ENCODE peak calls at places on chromosomes 4 and X, in five cellular contexts. One of them, this sample, is unnamed.

GRCh38 chrX:109840585-109840984 is 107.5 kb upstream of the ACSL4 start:
- DNase-seq in A673: peak
- DNase-seq in HFF-Myc: peak
- DNase-seq in esophagus squamous epithelium: no peak
- DNase-seq in mesendoderm: peak
- DNase-seq in this sample: peak

GRCh38 chrX:72470593-72471310 is 101.9 kb downstream of the HDAC8 start:
- DNase-seq in A673: no peak
- DNase-seq in HFF-Myc: no peak
- DNase-seq in esophagus squamous epithelium: no peak
- DNase-seq in mesendoderm: no peak
- DNase-seq in this sample: no peak

GRCh38 chr4:82905205-82905604 is 4.7 kb downstream of the THAP9 start:
- DNase-seq in A673: no peak
- DNase-seq in HFF-Myc: no peak
- DNase-seq in esophagus squamous epithelium: no peak
- DNase-seq in mesendoderm: no peak
- DNase-seq in this sample: no peak

GRCh38 chrX:40755291-40756249 is 20.2 kb upstream of the MED14 start:
- DNase-seq in A673: no peak
- DNase-seq in HFF-Myc: no peak
- DNase-seq in esophagus squamous epithelium: no peak
- DNase-seq in mesendoderm: peak
- DNase-seq in this sample: no peak

GRCh38 chrX:15947648-15948317 is 93.2 kb upstream of the AP1S2 start:
- DNase-seq in A673: peak
- DNase-seq in HFF-Myc: peak
- DNase-seq in esophagus squamous epithelium: no peak
- DNase-seq in mesendoderm: peak
- DNase-seq in this sample: peak

GRCh38 chr4:54403700-54404453 is 174.8 kb downstream of the PDGFRA start:
- DNase-seq in A673: no peak
- DNase-seq in HFF-Myc: no peak
- DNase-seq in esophagus squamous epithelium: no peak
- DNase-seq in mesendoderm: no peak
- DNase-seq in this sample: no peak

GRCh38 chr4:125316781-125317525 is 2.2 kb downstream of the FAT4 start:
- DNase-seq in A673: peak
- DNase-seq in HFF-Myc: no peak
- DNase-seq in esophagus squamous epithelium: no peak
- DNase-seq in mesendoderm: peak
- DNase-seq in this sample: no peak

GRCh38 chr4:55358668-55359067 is 12.6 kb downstream of the SRD5A3 start:
- DNase-seq in A673: peak
- DNase-seq in HFF-Myc: no peak
- DNase-seq in esophagus squamous epithelium: no peak
- DNase-seq in mesendoderm: no peak
- DNase-seq in this sample: peak

GRCh38 chr4:2924286-2924685 is 38.9 kb downstream of the NOP14 start:
- DNase-seq in A673: no peak
- DNase-seq in HFF-Myc: no peak
- DNase-seq in esophagus squamous epithelium: no peak
- DNase-seq in mesendoderm: no peak
- DNase-seq in this sample: no peak

GRCh38 chrX:3631196-3631595 is 82.3 kb downstream of the PRKX start:
- DNase-seq in A673: no peak
- DNase-seq in HFF-Myc: no peak
- DNase-seq in esophagus squamous epithelium: no peak
- DNase-seq in mesendoderm: no peak
- DNase-seq in this sample: no peak

GRCh38 chr4:182973421-182974340 is 56.5 kb upstream of the DCTD start:
- DNase-seq in A673: no peak
- DNase-seq in HFF-Myc: no peak
- DNase-seq in esophagus squamous epithelium: no peak
- DNase-seq in mesendoderm: no peak
- DNase-seq in this sample: no peak

GRCh38 chr4:164880489-164881262 is 3.7 kb downstream of the APELA start:
- DNase-seq in A673: no peak
- DNase-seq in HFF-Myc: no peak
- DNase-seq in esophagus squamous epithelium: no peak
- DNase-seq in mesendoderm: peak
- DNase-seq in this sample: no peak

GRCh38 chr4:102850373-102850772 is 18.4 kb upstream of the CISD2 start:
- DNase-seq in A673: no peak
- DNase-seq in HFF-Myc: no peak
- DNase-seq in esophagus squamous epithelium: no peak
- DNase-seq in mesendoderm: no peak
- DNase-seq in this sample: no peak

GRCh38 chr4:38687571-38688011 is 23.6 kb downstream of the KLF3 start:
- DNase-seq in A673: no peak
- DNase-seq in HFF-Myc: no peak
- DNase-seq in esophagus squamous epithelium: no peak
- DNase-seq in mesendoderm: no peak
- DNase-seq in this sample: no peak

GRCh38 chrX:96445531-96446065 is 239.0 kb upstream of the DIAPH2 start:
- DNase-seq in A673: peak
- DNase-seq in HFF-Myc: no peak
- DNase-seq in esophagus squamous epithelium: no peak
- DNase-seq in mesendoderm: no peak
- DNase-seq in this sample: no peak

GRCh38 chr4:131644619-131645018 is 1504.5 kb upstream of the PCDH10 start:
- DNase-seq in A673: peak
- DNase-seq in HFF-Myc: peak
- DNase-seq in esophagus squamous epithelium: no peak
- DNase-seq in mesendoderm: peak
- DNase-seq in this sample: no peak

GRCh38 chrX:48487362-48487785 is 11.4 kb downstream of the FTSJ1 start:
- DNase-seq in A673: no peak
- DNase-seq in HFF-Myc: peak
- DNase-seq in esophagus squamous epithelium: no peak
- DNase-seq in mesendoderm: no peak
- DNase-seq in this sample: peak

GRCh38 chr4:118284169-118284568 is 68.6 kb downstream of the PRSS12 start:
- DNase-seq in A673: no peak
- DNase-seq in HFF-Myc: no peak
- DNase-seq in esophagus squamous epithelium: no peak
- DNase-seq in mesendoderm: no peak
- DNase-seq in this sample: no peak

GRCh38 chrX:9420513-9420912 is 44.3 kb upstream of the TBL1X start:
- DNase-seq in A673: peak
- DNase-seq in HFF-Myc: no peak
- DNase-seq in esophagus squamous epithelium: no peak
- DNase-seq in mesendoderm: peak
- DNase-seq in this sample: no peak

GRCh38 chrX:13868481-13869040 is 51.7 kb upstream of the GPM6B start:
- DNase-seq in A673: no peak
- DNase-seq in HFF-Myc: no peak
- DNase-seq in esophagus squamous epithelium: no peak
- DNase-seq in mesendoderm: no peak
- DNase-seq in this sample: no peak

GRCh38 chr4:119135721-119136121 is at the start of gene MYOZ2:
- DNase-seq in A673: no peak
- DNase-seq in HFF-Myc: no peak
- DNase-seq in esophagus squamous epithelium: no peak
- DNase-seq in mesendoderm: no peak
- DNase-seq in this sample: no peak

GRCh38 chrX:21798677-21799219 is 40.7 kb upstream of the MBTPS2 start:
- DNase-seq in A673: no peak
- DNase-seq in HFF-Myc: no peak
- DNase-seq in esophagus squamous epithelium: no peak
- DNase-seq in mesendoderm: no peak
- DNase-seq in this sample: no peak

GRCh38 chr4:183200453-183200852 is 101.4 kb downstream of the WWC2 start:
- DNase-seq in A673: peak
- DNase-seq in HFF-Myc: peak
- DNase-seq in esophagus squamous epithelium: no peak
- DNase-seq in mesendoderm: no peak
- DNase-seq in this sample: peak

DNA sequence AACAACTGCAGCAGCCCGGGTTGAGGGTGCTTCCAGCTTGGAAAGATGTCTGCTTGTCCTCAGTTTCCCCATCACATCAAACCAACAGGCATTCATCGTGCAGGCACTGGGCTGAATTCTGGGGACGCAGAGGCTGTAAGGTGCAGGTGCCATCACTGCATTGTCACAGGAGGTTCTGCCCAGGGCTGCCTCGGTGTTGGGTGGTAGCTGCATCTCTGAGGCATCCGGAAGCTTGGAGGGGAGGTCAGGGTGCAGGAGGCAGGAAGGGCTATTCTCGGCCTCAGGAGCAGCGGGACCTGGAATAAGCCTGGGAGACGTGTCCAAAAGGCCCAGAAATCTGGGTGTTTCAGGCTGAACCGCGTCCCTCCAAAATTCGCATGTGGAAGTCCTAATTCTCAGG is 134.6 kb downstream of the HMX1 start:
- DNase-seq in A673: no peak
- DNase-seq in HFF-Myc: no peak
- DNase-seq in esophagus squamous epithelium: no peak
- DNase-seq in mesendoderm: no peak
- DNase-seq in this sample: no peak
- H3K4me3 ChIP-seq in A673: no peak
- H3K4me3 ChIP-seq in HFF-Myc: no peak
- H3K4me3 ChIP-seq in esophagus squamous epithelium: no peak
- H3K4me3 ChIP-seq in mesendoderm: no peak
- H3K4me3 ChIP-seq in this sample: no peak

GRCh38 chrX:150984164-150984824 is 1.2 kb downstream of the HMGB3 start:
- DNase-seq in A673: peak
- DNase-seq in HFF-Myc: no peak
- DNase-seq in esophagus squamous epithelium: no peak
- DNase-seq in mesendoderm: no peak
- DNase-seq in this sample: no peak
- H3K4me3 ChIP-seq in A673: peak
- H3K4me3 ChIP-seq in HFF-Myc: peak
- H3K4me3 ChIP-seq in esophagus squamous epithelium: peak
- H3K4me3 ChIP-seq in mesendoderm: peak
- H3K4me3 ChIP-seq in this sample: peak

DNA sequence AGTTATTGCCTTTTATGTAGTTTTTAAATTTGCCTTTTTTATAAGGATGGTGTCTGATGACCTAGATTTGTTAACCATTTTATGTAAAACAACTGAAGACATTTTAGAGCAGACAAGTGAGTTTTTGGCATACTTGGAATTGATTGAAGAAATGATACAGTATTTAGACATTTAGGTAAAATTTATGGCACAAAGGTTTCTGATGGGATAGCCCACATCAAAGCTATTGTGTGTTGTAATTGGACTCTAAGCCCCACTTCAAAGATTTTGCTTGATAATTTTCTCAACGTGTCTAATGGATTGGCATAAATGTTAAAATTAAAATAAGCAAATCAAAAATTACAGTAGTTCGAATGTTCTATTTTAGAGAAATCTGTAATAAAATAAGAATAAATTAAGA is 17.6 kb downstream of the EPGN start:
- DNase-seq in A673: no peak
- DNase-seq in HFF-Myc: no peak
- DNase-seq in esophagus squamous epithelium: no peak
- DNase-seq in mesendoderm: no peak
- DNase-seq in this sample: no peak
- H3K4me3 ChIP-seq in A673: no peak
- H3K4me3 ChIP-seq in HFF-Myc: no peak
- H3K4me3 ChIP-seq in esophagus squamous epithelium: no peak
- H3K4me3 ChIP-seq in mesendoderm: no peak
- H3K4me3 ChIP-seq in this sample: no peak

GRCh38 chr4:77821775-77822174 is 2.6 kb upstream of the CNOT6L start:
- DNase-seq in A673: no peak
- DNase-seq in HFF-Myc: no peak
- DNase-seq in esophagus squamous epithelium: no peak
- DNase-seq in mesendoderm: no peak
- DNase-seq in this sample: no peak
- H3K4me3 ChIP-seq in A673: no peak
- H3K4me3 ChIP-seq in HFF-Myc: no peak
- H3K4me3 ChIP-seq in esophagus squamous epithelium: no peak
- H3K4me3 ChIP-seq in mesendoderm: no peak
- H3K4me3 ChIP-seq in this sample: no peak

DNA sequence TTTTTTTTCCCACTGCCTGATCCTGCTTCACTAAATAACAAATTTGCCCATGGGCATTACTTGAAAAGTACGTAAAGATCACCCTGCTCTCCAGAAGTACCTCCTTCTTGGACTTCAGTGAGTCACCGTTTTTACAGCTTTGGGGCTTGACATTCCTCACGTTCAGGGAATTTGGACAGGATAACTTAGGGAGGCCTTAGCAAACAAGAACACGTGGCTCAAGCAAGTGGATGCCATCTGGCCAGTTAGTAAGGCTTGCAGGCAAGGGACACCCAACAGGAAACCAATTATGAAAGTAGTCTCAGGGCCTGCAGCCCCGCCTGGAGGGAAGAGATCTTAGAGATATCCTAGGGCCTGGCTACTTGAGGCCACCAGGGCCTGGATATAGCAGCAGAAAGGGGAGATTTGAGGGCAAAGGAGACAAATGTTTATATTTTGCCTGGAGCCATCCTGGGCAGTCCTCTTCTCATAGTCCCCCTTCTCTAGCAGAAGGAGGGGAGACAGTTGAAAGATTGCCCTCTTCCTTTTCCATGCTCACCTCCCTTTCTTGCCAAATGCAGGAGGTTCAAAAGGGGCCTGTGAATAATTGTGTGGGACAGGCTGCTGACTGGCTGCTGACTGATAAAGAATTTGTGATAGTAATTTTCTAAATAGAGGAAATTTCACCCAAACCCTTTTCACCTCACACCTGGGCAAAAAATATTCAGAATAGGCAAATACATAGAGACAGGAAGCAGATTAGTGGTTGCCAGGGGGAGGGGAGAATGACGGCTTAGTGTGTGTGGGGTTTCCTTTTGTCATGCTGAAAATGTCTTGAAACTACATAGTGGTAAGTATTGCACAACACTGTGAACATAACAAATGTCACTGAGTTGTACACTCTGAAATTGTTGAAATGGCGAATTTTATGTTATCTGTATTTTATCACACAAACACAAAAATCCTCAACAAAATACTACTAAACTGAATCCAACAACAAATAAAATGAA is 60.4 kb upstream of the PLAC1 start:
- DNase-seq in A673: peak
- DNase-seq in HFF-Myc: peak
- DNase-seq in esophagus squamous epithelium: no peak
- DNase-seq in mesendoderm: peak
- DNase-seq in this sample: peak
- H3K4me3 ChIP-seq in A673: no peak
- H3K4me3 ChIP-seq in HFF-Myc: no peak
- H3K4me3 ChIP-seq in esophagus squamous epithelium: no peak
- H3K4me3 ChIP-seq in mesendoderm: no peak
- H3K4me3 ChIP-seq in this sample: no peak

DNA sequence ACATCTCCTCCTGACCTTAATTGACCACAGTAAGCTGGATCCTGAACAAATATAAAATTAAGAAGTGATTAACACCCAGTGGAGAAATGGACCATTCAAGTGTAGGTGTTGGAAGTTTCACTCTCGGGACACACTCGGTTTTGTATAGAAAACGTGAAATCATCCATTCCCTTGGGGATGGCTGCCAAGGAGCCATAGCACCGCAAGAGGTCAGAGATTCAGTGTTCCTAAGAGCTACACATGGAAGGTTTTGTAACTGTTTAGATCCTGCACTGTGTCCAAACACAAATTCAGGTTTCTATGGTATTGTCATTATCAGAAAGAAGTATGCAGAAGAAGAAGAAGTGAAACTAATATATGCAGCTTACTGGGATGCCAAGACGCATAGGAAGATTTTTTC is 281.0 kb downstream of the LDB2 start:
- DNase-seq in A673: no peak
- DNase-seq in HFF-Myc: no peak
- DNase-seq in esophagus squamous epithelium: no peak
- DNase-seq in mesendoderm: no peak
- DNase-seq in this sample: no peak
- H3K4me3 ChIP-seq in A673: no peak
- H3K4me3 ChIP-seq in HFF-Myc: no peak
- H3K4me3 ChIP-seq in esophagus squamous epithelium: no peak
- H3K4me3 ChIP-seq in mesendoderm: no peak
- H3K4me3 ChIP-seq in this sample: no peak